ENCODE peak calls at places on chromosomes 3 and 15, in ten cellular contexts. V is endothelial cell; Y is fibroblast of the conjunctiva; X is astrocyte; F is NCI-H2081; D is AG10803; S is KBM-7; J is uterus; M is esophagus squamous epithelium; K is CD4-positive, alpha-beta T cell. C is an unnamed sample.

GRCh38 chr15:90697180-90697579 is 20.0 kb upstream of the BLM start:
- DNase-seq in V (no peak), Y (no peak), X (no peak), F (no peak), D (no peak), S (no peak), J (no peak), M (no peak), K (no peak), C (no peak)

GRCh38 chr3:140343709-140344417 is 334.0 kb upstream of the TRIM42 start:
- DNase-seq in V (no peak), Y (no peak), X (no peak), F (peak; percentile 35), D (no peak), S (no peak), J (no peak), M (no peak), K (no peak), C (no peak)

GRCh38 chr3:131729561-131729960 is 226.8 kb upstream of the MRPL3 start:
- DNase-seq in V (no peak), Y (no peak), X (no peak), F (no peak), D (peak; percentile 61), S (no peak), J (no peak), M (no peak), K (no peak), C (no peak)

GRCh38 chr3:9496893-9497292 is 56.7 kb downstream of the LHFPL4 start:
- DNase-seq in V (no peak), Y (no peak), X (no peak), F (no peak), D (no peak), S (no peak), J (no peak), M (no peak), K (no peak), C (no peak)

GRCh38 chr3:23944861-23945652 is at the start of gene NR1D2:
- DNase-seq in V (peak; percentile 82), Y (no peak), X (peak; percentile 57), F (peak; percentile 81), D (peak; percentile 81), S (peak; percentile 75), J (peak; percentile 83), M (peak; percentile 33), K (peak; percentile 67), C (peak; percentile 70)

GRCh38 chr3:127418560-127419099 is 130.8 kb upstream of the PRR20G start:
- DNase-seq in V (no peak), Y (no peak), X (no peak), F (no peak), D (no peak), S (no peak), J (no peak), M (no peak), K (no peak), C (no peak)

GRCh38 chr3:143484851-143485512 is 363.3 kb downstream of the SLC9A9 start:
- DNase-seq in V (no peak), Y (no peak), X (peak; percentile 19), F (no peak), D (peak; percentile 57), S (no peak), J (no peak), M (no peak), K (no peak), C (no peak)

GRCh38 chr3:65974505-65974904 is 64.2 kb downstream of the MAGI1 start:
- DNase-seq in V (no peak), Y (no peak), X (no peak), F (no peak), D (no peak), S (no peak), J (no peak), M (no peak), K (no peak), C (no peak)

GRCh38 chr3:64105816-64106215 is 82.5 kb upstream of the PSMD6 start:
- DNase-seq in V (no peak), Y (no peak), X (no peak), F (no peak), D (no peak), S (no peak), J (no peak), M (no peak), K (no peak), C (no peak)

GRCh38 chr15:91263632-91264477 is 163.8 kb downstream of the SV2B start:
- DNase-seq in V (no peak), Y (no peak), X (peak; percentile 25), F (no peak), D (peak; percentile 11), S (peak; percentile 64), J (peak; percentile 67), M (no peak), K (no peak), C (no peak)

GRCh38 chr3:188152660-188153497 is 1.1 kb upstream of the LPP start:
- DNase-seq in V (peak; percentile 26), Y (no peak), X (peak; percentile 66), F (peak; percentile 43), D (peak; percentile 77), S (no peak), J (peak; percentile 69), M (no peak), K (no peak), C (peak; percentile 40)

GRCh38 chr3:81308296-81308695 is 453.1 kb downstream of the GBE1 start:
- DNase-seq in V (no peak), Y (no peak), X (peak; percentile 57), F (no peak), D (peak; percentile 40), S (no peak), J (no peak), M (no peak), K (no peak), C (peak; percentile 7)

GRCh38 chr3:42729404-42730145 is 27.0 kb upstream of the HHATL start:
- DNase-seq in V (no peak), Y (no peak), X (no peak), F (no peak), D (no peak), S (no peak), J (no peak), M (no peak), K (no peak), C (no peak)

GRCh38 chr3:150232992-150233451 is 175.1 kb upstream of the TSC22D2 start:
- DNase-seq in V (no peak), Y (no peak), X (peak; percentile 81), F (peak; percentile 71), D (peak; percentile 83), S (no peak), J (no peak), M (no peak), K (no peak), C (no peak)

GRCh38 chr3:64621726-64622400 is 65.9 kb downstream of the ADAMTS9 start:
- DNase-seq in V (no peak), Y (no peak), X (peak; percentile 7), F (no peak), D (peak; percentile 45), S (no peak), J (no peak), M (no peak), K (no peak), C (no peak)

GRCh38 chr3:173789530-173789929 is 392.0 kb downstream of the NLGN1 start:
- DNase-seq in V (no peak), Y (no peak), X (no peak), F (no peak), D (peak; percentile 31), S (no peak), J (no peak), M (no peak), K (no peak), C (peak; percentile 2)

GRCh38 chr3:115624029-115624645 is 827 bp downstream of the GAP43 start:
- DNase-seq in V (peak; percentile 7), Y (no peak), X (no peak), F (no peak), D (no peak), S (no peak), J (no peak), M (no peak), K (no peak), C (no peak)

GRCh38 chr3:43246956-43247355 is 39.4 kb upstream of the SNRK start:
- DNase-seq in V (peak; percentile 60), Y (no peak), X (no peak), F (no peak), D (no peak), S (no peak), J (peak; percentile 19), M (no peak), K (no peak), C (no peak)

GRCh38 chr3:192275741-192276355 is 451.5 kb downstream of the FGF12 start:
- DNase-seq in V (no peak), Y (no peak), X (peak; percentile 55), F (no peak), D (no peak), S (no peak), J (no peak), M (no peak), K (no peak), C (no peak)

GRCh38 chr3:50298836-50299637 is at the start of the genes HYAL3 and NAA80:
- DNase-seq in V (peak; percentile 97), Y (peak; percentile 100), X (peak; percentile 96), F (peak; percentile 93), D (peak; percentile 99), S (peak; percentile 99), J (peak; percentile 100), M (peak; percentile 97), K (peak; percentile 99), C (peak; percentile 93)

GRCh38 chr15:80242132-80242769 is 9.8 kb downstream of the CTXND1 start:
- DNase-seq in V (peak; percentile 56), Y (no peak), X (no peak), F (peak; percentile 29), D (peak; percentile 44), S (peak; percentile 63), J (no peak), M (no peak), K (no peak), C (peak; percentile 33)

GRCh38 chr15:60297047-60297446 is 100.7 kb downstream of the ANXA2 start:
- DNase-seq in V (no peak), Y (no peak), X (no peak), F (no peak), D (no peak), S (no peak), J (no peak), M (no peak), K (no peak), C (no peak)

GRCh38 chr3:130539005-130539404 is 22.0 kb downstream of the COL6A6 start:
- DNase-seq in V (peak; percentile 63), Y (peak; percentile 4), X (no peak), F (peak; percentile 25), D (peak; percentile 41), S (peak; percentile 40), J (no peak), M (no peak), K (peak; percentile 11), C (peak; percentile 9)

GRCh38 chr15:70976856-70977255 is 84.2 kb downstream of the LRRC49 start:
- DNase-seq in V (no peak), Y (peak; percentile 68), X (peak; percentile 77), F (no peak), D (peak; percentile 71), S (no peak), J (no peak), M (no peak), K (no peak), C (no peak)

GRCh38 chr15:27481768-27482167 is 510.8 kb downstream of the GABRG3 start:
- DNase-seq in V (no peak), Y (no peak), X (no peak), F (no peak), D (no peak), S (no peak), J (no peak), M (no peak), K (no peak), C (no peak)

GRCh38 chr15:68821898-68822380 is 1.2 kb upstream of the ANP32A start:
- DNase-seq in V (no peak), Y (no peak), X (no peak), F (no peak), D (no peak), S (peak; percentile 64), J (no peak), M (no peak), K (no peak), C (no peak)

GRCh38 chr3:24661060-24661459 is 166.4 kb upstream of the THRB start:
- DNase-seq in V (no peak), Y (no peak), X (no peak), F (no peak), D (no peak), S (no peak), J (no peak), M (no peak), K (no peak), C (no peak)

GRCh38 chr3:10447527-10448260 is 57.7 kb downstream of the ATP2B2 start:
- DNase-seq in V (no peak), Y (no peak), X (no peak), F (no peak), D (no peak), S (no peak), J (no peak), M (no peak), K (no peak), C (no peak)